ENCODE peak calls at places on chromosomes 6 and 20, in six cellular contexts. P is IMR-90, H is left ventricle myocardium inferior, M is esophagus squamous epithelium, U is heart right ventricle, W is transverse colon. G is an unnamed sample. For H3K4me1, the result is how much of the 10 kb centered on the place peaks cover.

GRCh38 chr6:153625089-153625488 is 414.0 kb upstream of the OPRM1 start:
- DNase-seq in U (no peak), M (no peak), P (no peak), W (no peak), H (no peak), G (no peak)

GRCh38 chr6:28208180-28208659 is 16.9 kb upstream of the ZSCAN9 start:
- DNase-seq in U (no peak), P (no peak), W (no peak), M (no peak), H (no peak), G (no peak)

GRCh38 chr20:15700147-15700765 is 873.0 kb downstream of the KIF16B start:
- DNase-seq in U (no peak), H (no peak), W (no peak), P (no peak), M (no peak), G (no peak)

GRCh38 chr6:113856011-113856551 is 1.1 kb upstream of the MARCKS start:
- DNase-seq in U (peak), W (peak), H (no peak), P (peak), M (no peak), G (no peak)

GRCh38 chr20:57555457-57556184 is 5.3 kb upstream of the PCK1 start:
- DNase-seq in P (no peak), H (no peak), U (no peak), M (no peak), W (no peak), G (no peak)

GRCh38 chr6:150312844-150313584 is 55.8 kb upstream of the IYD start:
- DNase-seq in H (no peak), U (no peak), P (no peak), W (no peak), M (no peak), G (no peak)

GRCh38 chr6:49790340-49790739 is 3.3 kb upstream of the PGK2 start:
- DNase-seq in H (no peak), P (no peak), U (no peak), W (no peak), M (no peak), G (no peak)

GRCh38 chr6:79232696-79233462 is 1.6 kb downstream of the HMGN3 start:
- DNase-seq in P (no peak), W (no peak), H (no peak), U (no peak), M (no peak), G (no peak)

GRCh38 chr6:17179246-17180073 is 77.6 kb downstream of the STMND1 start:
- DNase-seq in P (peak), M (no peak), H (no peak), W (no peak), U (no peak), G (no peak)

GRCh38 chr6:45448417-45449389 is 71.0 kb upstream of the SUPT3H start:
- DNase-seq in U (no peak), H (no peak), W (no peak), P (peak), M (no peak), G (no peak)

GRCh38 chr6:51322505-51322904 is 503.8 kb downstream of the TFAP2B start:
- DNase-seq in H (no peak), W (no peak), U (no peak), M (no peak), P (no peak), G (no peak)

GRCh38 chr20:20465259-20465658 is 97.4 kb downstream of the INSM1 start:
- DNase-seq in U (no peak), H (no peak), P (no peak), W (no peak), M (no peak), G (no peak)
- H3K4me3 ChIP-seq in U (no peak), H (no peak), P (no peak), W (no peak), M (no peak), G (no peak)

DNA sequence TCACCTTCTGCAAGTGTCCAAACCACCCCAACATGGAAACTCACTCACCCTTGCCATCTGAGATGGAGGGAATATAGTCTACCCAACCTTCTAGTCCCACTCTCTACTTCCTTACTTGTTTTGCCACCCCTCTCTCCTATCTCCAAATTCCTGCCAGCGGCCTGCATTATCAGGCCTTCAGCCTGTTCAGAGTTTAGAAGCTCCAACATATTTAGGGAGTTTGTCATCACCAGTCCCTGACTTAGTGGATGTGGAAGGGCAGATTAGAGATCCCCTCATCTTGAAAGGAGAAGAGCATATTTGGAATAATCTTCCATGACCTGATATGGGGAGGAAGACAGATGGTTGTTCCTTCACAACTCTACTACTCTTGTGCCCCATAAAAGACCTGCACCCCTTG is 281.4 kb upstream of the MAP3K7 start:
- DNase-seq in P (no peak), M (no peak), H (no peak), W (no peak), U (no peak), G (no peak)
- H3K27ac ChIP-seq in P (no peak), M (no peak), H (no peak), W (no peak), U (no peak), G (no peak)

DNA sequence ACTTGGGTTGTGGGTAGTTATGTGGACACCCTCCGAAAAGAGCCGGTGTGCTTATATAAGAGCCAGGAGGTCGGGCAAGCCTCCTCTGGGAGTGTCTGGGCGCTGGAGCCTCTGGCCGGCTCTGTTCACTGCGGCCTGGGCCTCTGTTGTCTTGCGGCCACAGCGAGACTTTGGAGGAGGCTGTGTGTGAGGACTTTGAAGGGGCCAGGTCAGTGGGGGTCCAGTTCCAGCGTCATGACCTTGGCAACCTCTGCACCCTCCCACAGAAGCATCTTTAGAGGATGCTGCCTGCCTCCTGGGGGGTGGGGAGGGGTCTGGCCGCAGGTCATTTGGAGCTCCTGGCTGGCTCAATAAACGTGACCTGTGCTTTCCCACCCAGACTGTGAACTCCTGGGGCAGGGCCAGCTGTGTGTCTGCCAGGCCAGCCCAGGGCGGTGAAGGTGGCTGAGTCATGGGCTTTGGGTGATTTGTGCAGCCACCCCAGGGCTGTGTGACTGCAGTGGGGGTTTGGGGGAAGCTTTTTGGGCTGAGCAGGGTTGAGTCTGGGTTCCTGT is 1.2 kb downstream of the TCEA2 start:
- DNase-seq in M (no peak), U (no peak), H (no peak), P (peak), W (no peak), G (no peak)
- H3K4me1 ChIP-seq in M (half or more), U (under half), H (under half), P (under half), W (under half), G (under half)

DNA sequence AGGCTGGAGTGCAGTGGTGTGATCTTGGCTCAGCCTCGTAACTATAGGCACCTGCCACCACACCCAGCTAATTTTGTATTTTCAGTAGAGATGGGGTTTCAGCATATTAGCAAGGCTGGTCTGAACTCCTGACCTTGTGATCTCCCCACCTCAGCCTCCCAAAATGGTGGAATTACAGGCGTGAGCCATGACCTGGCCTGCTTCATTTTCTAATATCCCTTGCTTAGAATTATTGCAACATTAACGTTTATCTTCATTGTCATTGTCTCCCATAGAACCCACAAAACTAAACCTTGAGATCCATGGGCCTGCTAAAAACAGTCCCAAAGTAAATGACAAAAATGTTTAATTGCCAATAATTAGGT is 6.1 kb downstream of the EEF1A1 start:
- DNase-seq in H (no peak), P (peak), U (no peak), M (no peak), W (no peak), G (no peak)
- H3K4me3 ChIP-seq in H (no peak), P (no peak), U (no peak), M (no peak), W (no peak), G (no peak)

DNA sequence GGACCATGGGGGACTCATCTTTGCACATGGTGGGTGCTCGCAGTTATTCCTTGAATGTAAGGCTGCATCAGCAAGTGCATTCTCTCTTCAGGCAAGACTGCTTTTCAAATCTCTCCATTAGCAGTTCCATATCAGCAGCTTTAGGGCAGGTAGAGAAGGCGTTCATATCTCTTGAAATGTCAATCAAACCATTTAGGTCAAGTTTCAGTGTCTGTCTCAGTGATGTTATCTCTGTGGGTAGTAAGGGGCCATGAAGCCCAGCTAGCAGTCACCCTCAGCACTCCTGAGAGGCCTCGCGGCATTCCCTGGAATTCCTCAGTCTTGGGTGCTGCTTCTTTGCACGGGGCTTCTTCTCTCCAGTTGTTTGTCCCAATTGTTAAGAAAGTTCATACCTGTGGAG is 24.2 kb downstream of the FARS2 start:
- DNase-seq in H (no peak), M (no peak), P (no peak), U (no peak), W (no peak), G (no peak)
- H3K27ac ChIP-seq in H (no peak), M (no peak), P (no peak), U (no peak), W (no peak), G (no peak)

DNA sequence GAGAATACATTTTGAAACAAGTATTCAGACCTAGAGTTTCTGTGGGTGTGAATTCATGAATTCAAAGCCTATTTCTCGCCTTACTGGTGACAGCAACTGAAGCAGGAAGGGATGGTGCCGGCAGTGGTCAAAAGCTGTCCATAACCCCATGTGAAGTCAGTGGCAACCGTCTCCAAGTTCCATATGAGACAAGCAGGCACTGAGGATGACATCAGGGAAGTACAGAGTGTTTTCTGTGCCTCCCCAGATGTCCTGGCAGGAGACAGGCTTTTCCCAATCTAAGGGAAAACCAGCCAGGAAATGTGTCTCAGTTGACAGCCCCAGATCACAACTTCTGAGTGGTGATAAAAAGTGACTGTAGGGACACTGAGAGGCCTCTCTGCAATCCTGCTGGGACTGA is 66.6 kb downstream of the HIVEP2 start:
- DNase-seq in H (no peak), M (no peak), P (no peak), U (no peak), W (no peak), G (no peak)
- H3K4me1 ChIP-seq in H (under half), M (under half), P (under half), U (under half), W (under half), G (under half)

DNA sequence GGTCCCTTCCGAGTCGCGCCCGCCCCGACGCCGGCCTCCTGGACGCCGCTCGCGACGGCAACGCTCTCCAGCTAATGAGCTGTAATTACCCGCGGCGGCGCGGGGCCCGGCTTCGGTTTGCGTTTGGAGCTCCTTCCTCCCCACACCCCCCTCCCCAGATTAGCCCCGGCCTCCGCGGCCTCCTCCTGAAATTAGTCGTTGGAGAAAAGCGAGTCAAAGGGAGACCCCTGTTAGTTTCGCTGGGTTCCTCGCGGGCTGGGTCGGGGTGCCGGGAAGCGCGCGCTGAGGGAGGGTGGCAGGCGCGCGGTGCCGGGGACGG is 4.7 kb downstream of the FOXC1 start:
- DNase-seq in M (no peak), U (no peak), P (no peak), W (no peak), H (no peak), G (peak)
- H3K4me3 ChIP-seq in M (peak), U (peak), P (peak), W (no peak), H (peak), G (peak)